ENCODE peak calls at places on chromosomes 6 and 20, in four cellular contexts. S, B, R and L are unnamed samples.
A peak's percentile ranks its signal among the peaks of the same experiment; 100 is the strongest.

GRCh38 chr6:140670013-140670412 is 1295.6 kb upstream of the CITED2 start:
- DNase-seq in S (no peak), B (no peak), R (no peak), L (no peak)

GRCh38 chr6:22436134-22436533 is 133.2 kb upstream of the HDGFL1 start:
- DNase-seq in B (no peak), S (no peak), R (no peak), L (no peak)

GRCh38 chr6:13924146-13924948 is 405 bp upstream of the RNF182 start:
- DNase-seq in R (no peak), S (peak; percentile 29), B (no peak), L (no peak)

GRCh38 chr20:59138114-59138602 is 25.5 kb upstream of the ZNF831 start:
- DNase-seq in S (no peak), R (no peak), B (no peak), L (peak; percentile 35)

GRCh38 chr6:162099685-162100084 is 627.9 kb downstream of the PRKN start:
- DNase-seq in R (no peak), B (no peak), S (no peak), L (no peak)

GRCh38 chr20:57901526-57901925 is 191.7 kb upstream of the PMEPA1 start:
- DNase-seq in B (no peak), S (no peak), R (peak; percentile 32), L (peak; percentile 71)

GRCh38 chr6:161682982-161683381 is 409.1 kb upstream of the AGPAT4 start:
- DNase-seq in S (no peak), B (no peak), R (no peak), L (no peak)

GRCh38 chr6:129188795-129189194 is 305.9 kb downstream of the LAMA2 start:
- DNase-seq in B (no peak), S (no peak), R (no peak), L (no peak)

GRCh38 chr6:17725083-17725482 is 18.4 kb upstream of the NUP153 start:
- DNase-seq in S (no peak), R (no peak), B (no peak), L (no peak)

GRCh38 chr6:105804436-105804835 is 281.7 kb upstream of the PRDM1 start:
- DNase-seq in S (no peak), R (no peak), B (no peak), L (no peak)

GRCh38 chr6:90885611-90886056 is 298.8 kb upstream of the MAP3K7 start:
- DNase-seq in S (peak; percentile 5), R (no peak), B (no peak), L (no peak)

GRCh38 chr6:68229566-68229965 is 405.5 kb upstream of the ADGRB3 start:
- DNase-seq in S (no peak), B (no peak), R (no peak), L (no peak)

GRCh38 chr6:134446228-134446848 is 128.4 kb upstream of the SGK1 start:
- DNase-seq in R (no peak), S (peak; percentile 19), B (no peak), L (no peak)

GRCh38 chr6:129469070-129469662 is 240.8 kb downstream of the ARHGAP18 start:
- DNase-seq in S (no peak), R (no peak), B (no peak), L (no peak)

GRCh38 chr20:51565298-51565697 is 22.8 kb upstream of the NFATC2 start:
- DNase-seq in R (no peak), S (no peak), B (no peak), L (no peak)

GRCh38 chr20:38108438-38109024 is 56.5 kb downstream of the TGM2 start:
- DNase-seq in S (no peak), R (no peak), B (no peak), L (no peak)

GRCh38 chr20:63071541-63072181 is 64.9 kb upstream of the BHLHE23 start:
- DNase-seq in S (no peak), R (peak; percentile 70), B (no peak), L (no peak)

GRCh38 chr6:144478487-144478886 is 193.4 kb downstream of the UTRN start:
- DNase-seq in B (no peak), R (no peak), S (no peak), L (no peak)